ENCODE peak calls at places on chromosomes 2 and 18, in four cellular contexts. L is IMR-90, I is endothelial cell of umbilical vein, J is K562. B is an unnamed sample. For H3K36me3, the result is how much of the 10 kb centered on the place peaks cover.

GRCh38 chr2:42486145-42486906 is 7.5 kb downstream of the KCNG3 start:
- DNase-seq in L (no peak), I (no peak), J (no peak), B (no peak)

GRCh38 chr18:24296273-24296672 is 101.4 kb downstream of the OSBPL1A start:
- DNase-seq in L (peak), I (no peak), J (no peak), B (no peak)

GRCh38 chr2:237978058-237978712 is 11.4 kb downstream of the UBE2F start:
- DNase-seq in L (peak), I (no peak), J (peak), B (no peak)

GRCh38 chr2:237972211-237972610 is 5.4 kb downstream of the UBE2F start:
- DNase-seq in L (no peak), I (no peak), J (no peak), B (no peak)

GRCh38 chr2:108988796-108989713 is at the start of gene EDAR:
- DNase-seq in L (no peak), I (peak), J (peak), B (no peak)

GRCh38 chr2:160387558-160388262 is 105.9 kb downstream of the RBMS1 start:
- DNase-seq in L (peak), I (peak), J (no peak), B (no peak)

GRCh38 chr2:187390891-187391290 is 57.2 kb downstream of the CALCRL start:
- DNase-seq in L (peak), I (peak), J (no peak), B (no peak)

GRCh38 chr2:6196461-6196860 is 504.3 kb downstream of the SOX11 start:
- DNase-seq in L (no peak), I (no peak), J (no peak), B (no peak)

GRCh38 chr18:48955528-48956261 is 4.9 kb upstream of the SMAD7 start:
- DNase-seq in L (peak), I (peak), J (no peak), B (no peak)

GRCh38 chr2:101296314-101296809 is 12.1 kb downstream of the RNF149 start:
- DNase-seq in L (peak), I (no peak), J (no peak), B (no peak)

GRCh38 chr2:176139621-176140020 is 10.1 kb downstream of the HOXD8 start:
- DNase-seq in L (no peak), I (no peak), J (no peak), B (no peak)

GRCh38 chr2:169285528-169285927 is 76.8 kb downstream of the LRP2 start:
- DNase-seq in L (no peak), I (no peak), J (no peak), B (no peak)

GRCh38 chr2:38487852-38488251 is 110.8 kb upstream of the ATL2 start:
- DNase-seq in L (no peak), I (no peak), J (no peak), B (no peak)

GRCh38 chr2:135792401-135793152 is 44.4 kb downstream of the LCT start:
- DNase-seq in L (no peak), I (no peak), J (no peak), B (peak)

GRCh38 chr2:231699006-231699405 is 9.3 kb upstream of the PTMA start:
- DNase-seq in L (peak), I (no peak), J (no peak), B (no peak)

GRCh38 chr2:229672021-229672420 is 42.3 kb downstream of the DNER start:
- DNase-seq in L (no peak), I (no peak), J (no peak), B (no peak)

GRCh38 chr2:229673676-229674075 is 40.7 kb downstream of the DNER start:
- DNase-seq in L (no peak), I (no peak), J (no peak), B (no peak)

GRCh38 chr2:229674830-229675530 is 39.4 kb downstream of the DNER start:
- DNase-seq in L (no peak), I (no peak), J (no peak), B (no peak)

GRCh38 chr2:229679393-229680125 is 34.8 kb downstream of the DNER start:
- DNase-seq in L (no peak), I (no peak), J (no peak), B (no peak)

DNA sequence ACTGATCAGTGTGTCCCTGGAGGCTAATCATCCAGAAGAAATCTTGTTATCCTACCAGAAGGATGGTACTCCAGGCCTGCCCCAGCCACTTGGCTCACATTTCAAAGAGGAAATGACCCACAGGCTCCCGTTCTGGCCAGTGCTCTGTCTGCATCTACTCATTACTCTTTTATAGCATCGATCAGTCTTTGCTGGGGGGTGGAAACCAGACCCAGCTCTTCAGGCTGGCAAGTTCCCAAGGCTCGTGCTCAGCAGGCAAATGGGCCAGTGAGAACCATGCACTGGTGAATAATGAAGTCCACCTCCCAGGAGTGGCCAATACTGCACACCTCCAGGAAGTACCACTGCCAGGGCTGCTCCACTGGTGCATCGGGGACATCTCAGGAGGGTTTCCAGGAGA is 38.8 kb downstream of the DNER start:
- DNase-seq in L (no peak), I (no peak), J (no peak), B (no peak)
- TF ChIP-seq FOS in L (no peak), I (no peak), J (no peak), B (no peak)

DNA sequence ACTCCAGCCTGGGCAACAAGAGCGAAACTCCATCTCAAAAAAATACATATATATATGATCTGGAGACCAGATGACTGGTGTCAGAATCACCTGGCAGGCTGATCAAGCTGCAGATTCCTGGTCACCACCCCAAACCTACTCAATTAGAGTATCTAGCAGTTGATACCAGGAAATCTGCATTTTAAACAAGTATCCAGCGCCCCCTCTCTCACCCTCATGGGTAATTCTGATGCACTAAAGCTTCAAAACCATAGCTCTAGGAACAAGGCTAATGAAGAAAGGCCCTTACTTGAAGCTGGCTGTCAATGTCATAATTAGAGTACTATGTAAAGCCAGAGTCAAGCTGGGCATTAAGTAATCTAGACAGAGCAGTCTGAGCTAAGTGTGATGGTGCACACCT is 25.0 kb upstream of the PCBP1 start:
- DNase-seq in L (no peak), I (no peak), J (no peak), B (no peak)
- H3K36me3 ChIP-seq in L (under half), I (under half), J (under half), B (under half)

GRCh38 chr2:41197781-41198180 is 745.9 kb upstream of the SLC8A1 start:
- DNase-seq in L (no peak), I (peak), J (no peak), B (no peak)
- TF ChIP-seq FOS in L (no peak), I (no peak), J (no peak), B (no peak)

GRCh38 chr2:86042256-86043168 is 63.2 kb downstream of the POLR1A start:
- DNase-seq in L (no peak), I (no peak), J (no peak), B (no peak)
- H3K36me3 ChIP-seq in L (half or more), I (under half), J (half or more), B (under half)

GRCh38 chr2:162114291-162114690 is 37.8 kb downstream of the GCG start:
- DNase-seq in L (no peak), I (peak), J (no peak), B (no peak)
- TF ChIP-seq FOS in L (no peak), I (peak), J (no peak), B (no peak)

GRCh38 chr18:79510046-79510685 is 114.4 kb downstream of the NFATC1 start:
- DNase-seq in L (no peak), I (no peak), J (no peak), B (no peak)

GRCh38 chr18:79511671-79512301 is 116.1 kb downstream of the NFATC1 start:
- DNase-seq in L (no peak), I (no peak), J (no peak), B (no peak)

GRCh38 chr18:79509536-79509930 is 113.8 kb downstream of the NFATC1 start:
- DNase-seq in L (no peak), I (no peak), J (no peak), B (no peak)

GRCh38 chr18:79511271-79511670 is 115.5 kb downstream of the NFATC1 start:
- DNase-seq in L (no peak), I (no peak), J (no peak), B (no peak)

GRCh38 chr18:79510731-79511141 is 115.0 kb downstream of the NFATC1 start:
- DNase-seq in L (no peak), I (no peak), J (no peak), B (no peak)
- H3K36me3 ChIP-seq in L (under half), I (under half), J (under half), B (under half)

B was measured in GM12878.